ENCODE peak calls at places on chromosome 17, in four cellular contexts. One of them, this sample, is unnamed.

GRCh38 chr17:83029571-83029970 is 49.8 kb upstream of the METRNL start:
- DNase-seq in GM12878: no peak
- DNase-seq in HepG2: no peak
- DNase-seq in K562: no peak
- DNase-seq in this sample: no peak

GRCh38 chr17:69282002-69282401 is 44.9 kb downstream of the ABCA5 start:
- DNase-seq in GM12878: no peak
- DNase-seq in HepG2: no peak
- DNase-seq in K562: no peak
- DNase-seq in this sample: no peak

GRCh38 chr17:4788807-4789700 is at the start of gene GLTPD2:
- DNase-seq in GM12878: no peak
- DNase-seq in HepG2: peak; percentile 82
- DNase-seq in K562: no peak
- DNase-seq in this sample: peak; percentile 34

GRCh38 chr17:17940451-17940911 is 31.7 kb downstream of the TOM1L2 start:
- DNase-seq in GM12878: no peak
- DNase-seq in HepG2: no peak
- DNase-seq in K562: no peak
- DNase-seq in this sample: no peak

GRCh38 chr17:8939496-8940334 is 25.8 kb downstream of the PIK3R5 start:
- DNase-seq in GM12878: peak; percentile 79
- DNase-seq in HepG2: no peak
- DNase-seq in K562: no peak
- DNase-seq in this sample: no peak

GRCh38 chr17:19022128-19022527 is 17.6 kb upstream of the FAM83G start:
- DNase-seq in GM12878: no peak
- DNase-seq in HepG2: no peak
- DNase-seq in K562: no peak
- DNase-seq in this sample: no peak

GRCh38 chr17:41917192-41917591 is 1.6 kb downstream of the ACLY start:
- DNase-seq in GM12878: no peak
- DNase-seq in HepG2: peak; percentile 37
- DNase-seq in K562: no peak
- DNase-seq in this sample: no peak

GRCh38 chr17:78882546-78883089 is 20.4 kb downstream of the CEP295NL start:
- DNase-seq in GM12878: no peak
- DNase-seq in HepG2: no peak
- DNase-seq in K562: no peak
- DNase-seq in this sample: no peak

GRCh38 chr17:79916991-79917901 is 78.0 kb upstream of the CBX4 start:
- DNase-seq in GM12878: no peak
- DNase-seq in HepG2: no peak
- DNase-seq in K562: no peak
- DNase-seq in this sample: no peak

GRCh38 chr17:42441717-42442565 is 16.7 kb upstream of the ATP6V0A1 start:
- DNase-seq in GM12878: no peak
- DNase-seq in HepG2: peak; percentile 89
- DNase-seq in K562: no peak
- DNase-seq in this sample: no peak

GRCh38 chr17:76130473-76130872 is 10.6 kb downstream of the FOXJ1 start:
- DNase-seq in GM12878: no peak
- DNase-seq in HepG2: no peak
- DNase-seq in K562: no peak
- DNase-seq in this sample: no peak

GRCh38 chr17:55442462-55442861 is 20.8 kb upstream of the MMD start:
- DNase-seq in GM12878: no peak
- DNase-seq in HepG2: no peak
- DNase-seq in K562: no peak
- DNase-seq in this sample: no peak

DNA sequence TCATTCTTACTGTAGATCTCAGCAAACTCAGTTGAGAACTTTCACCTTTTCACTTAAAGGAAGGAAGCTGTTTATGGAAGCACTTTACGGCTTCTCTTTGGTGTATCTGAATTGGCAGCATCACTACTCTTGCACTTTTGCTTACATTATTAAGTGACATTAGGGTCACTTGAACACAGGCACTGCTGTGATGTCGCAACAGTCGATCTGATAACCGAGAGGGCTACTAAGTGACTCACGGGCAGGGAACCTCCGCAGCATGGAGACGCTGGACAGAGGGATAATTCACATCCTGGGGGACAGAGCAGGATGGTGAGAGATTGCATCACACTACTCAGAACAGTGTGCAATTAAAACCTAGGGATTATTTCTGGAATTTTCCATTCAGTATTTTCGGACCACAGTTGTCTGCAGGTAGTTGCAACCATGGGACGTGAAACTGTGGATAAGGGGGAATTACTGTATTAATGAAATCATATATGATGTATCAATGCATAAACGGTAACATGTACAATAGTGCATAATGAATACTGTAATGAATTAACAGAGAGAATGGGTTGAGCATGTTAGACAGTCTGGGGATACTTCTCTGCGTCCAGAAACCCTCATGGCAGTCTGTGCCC is 56.6 kb downstream of the DNAH2 start:
- DNase-seq in GM12878: no peak
- DNase-seq in HepG2: peak; percentile 86
- DNase-seq in K562: no peak
- DNase-seq in this sample: no peak
- TF ChIP-seq TCF7 in GM12878: no peak
- TF ChIP-seq TCF7 in HepG2: no peak
- TF ChIP-seq TCF7 in K562: no peak
- TF ChIP-seq TCF7 in this sample: no peak

DNA sequence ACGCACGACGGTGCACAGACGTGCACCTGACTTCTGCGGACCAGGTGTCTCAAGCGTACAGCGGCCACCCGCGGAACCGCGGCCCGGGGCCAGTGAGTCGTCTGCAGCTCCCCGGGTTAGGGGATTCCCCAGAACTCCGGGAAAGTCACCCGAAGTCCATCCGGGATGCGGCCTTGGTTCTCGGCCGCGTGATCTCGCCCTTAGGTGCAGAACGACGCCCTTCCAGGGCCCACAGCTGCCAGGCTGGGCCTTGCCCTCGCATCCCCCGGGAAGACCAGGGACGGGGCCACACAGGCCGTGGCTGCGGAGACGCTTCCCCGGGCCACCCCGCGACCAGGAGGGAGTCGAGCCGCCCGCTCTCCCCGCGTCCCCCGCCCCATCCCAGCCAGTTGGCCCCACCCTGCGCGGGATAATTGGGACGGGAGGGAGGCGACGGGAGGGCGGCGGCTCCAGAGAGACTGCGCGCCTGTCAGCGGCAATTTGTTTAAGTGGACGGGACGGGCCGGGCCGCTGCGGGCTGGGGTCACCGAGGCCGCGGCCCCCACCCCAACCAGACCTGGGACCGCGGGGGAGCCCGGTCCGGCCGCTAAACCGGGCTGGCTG is 3.6 kb upstream of the TBX2 start:
- DNase-seq in GM12878: no peak
- DNase-seq in HepG2: no peak
- DNase-seq in K562: no peak
- DNase-seq in this sample: no peak
- TF ChIP-seq TCF7 in GM12878: no peak
- TF ChIP-seq TCF7 in HepG2: no peak
- TF ChIP-seq TCF7 in K562: no peak
- TF ChIP-seq TCF7 in this sample: no peak

GRCh38 chr17:37821025-37821713 is 76.3 kb upstream of the HNF1B start:
- DNase-seq in GM12878: no peak
- DNase-seq in HepG2: no peak
- DNase-seq in K562: no peak
- DNase-seq in this sample: no peak
- TF ChIP-seq TCF7 in GM12878: no peak
- TF ChIP-seq TCF7 in HepG2: no peak
- TF ChIP-seq TCF7 in K562: no peak
- TF ChIP-seq TCF7 in this sample: no peak

DNA sequence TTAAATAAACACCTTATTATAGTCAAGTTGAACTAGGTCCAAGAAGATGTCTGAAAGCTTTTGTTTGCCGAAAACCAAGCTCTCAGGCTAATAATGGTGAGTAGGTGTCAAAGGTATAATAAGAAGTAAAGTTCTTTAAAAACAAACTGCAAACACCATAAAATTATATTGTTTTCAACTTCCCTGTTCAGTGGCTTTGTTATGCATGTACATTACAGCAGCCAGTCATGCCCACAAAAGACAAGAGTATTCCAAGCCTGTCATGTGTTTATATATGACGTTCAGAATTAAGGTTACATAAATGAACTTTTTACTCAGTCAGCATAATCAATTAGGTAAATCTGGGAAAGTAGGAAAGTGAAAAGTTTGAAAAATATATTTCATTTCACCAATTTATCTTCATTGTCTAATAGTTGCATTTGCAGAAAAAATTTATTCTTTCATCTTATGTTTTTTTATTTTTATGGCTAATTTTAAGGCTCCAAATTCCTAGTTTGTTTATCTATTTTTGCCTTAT is 928.7 kb upstream of the SOX9 start:
- DNase-seq in GM12878: no peak
- DNase-seq in HepG2: no peak
- DNase-seq in K562: no peak
- DNase-seq in this sample: no peak
- TF ChIP-seq TCF7 in GM12878: no peak
- TF ChIP-seq TCF7 in HepG2: no peak
- TF ChIP-seq TCF7 in K562: no peak
- TF ChIP-seq TCF7 in this sample: no peak

DNA sequence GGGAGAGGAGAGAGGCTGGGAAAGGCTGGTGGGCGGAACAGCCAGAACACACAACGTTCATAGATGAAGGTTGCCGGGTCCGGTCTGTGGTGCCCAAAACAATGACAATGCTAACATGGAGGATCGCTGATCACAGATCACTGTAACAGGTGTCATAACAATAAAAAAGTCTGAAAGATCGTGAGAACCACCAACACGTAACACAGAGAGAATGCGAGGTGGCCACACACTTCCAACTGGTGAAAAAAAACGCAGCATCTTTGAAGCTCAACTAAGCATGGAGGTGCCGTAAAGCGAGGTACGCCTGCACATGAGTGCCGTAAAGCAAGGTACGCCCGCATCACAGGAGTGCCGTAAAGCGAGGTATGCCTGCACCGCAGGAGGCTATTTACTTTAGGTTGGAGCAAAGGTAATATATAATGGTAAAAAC is 42.3 kb downstream of the ABR start:
- DNase-seq in GM12878: no peak
- DNase-seq in HepG2: peak; percentile 39
- DNase-seq in K562: peak; percentile 71
- DNase-seq in this sample: peak; percentile 55
- TF ChIP-seq TCF7 in GM12878: no peak
- TF ChIP-seq TCF7 in HepG2: no peak
- TF ChIP-seq TCF7 in K562: no peak
- TF ChIP-seq TCF7 in this sample: no peak

This sample was measured in WTC11.